ENCODE peak calls at places on chromosomes 3 and 15, in seven cellular contexts. Y, V, D, W, K, E and N are unnamed samples.

GRCh38 chr3:196792771-196793170 is 53.1 kb downstream of the PAK2 start:
- DNase-seq in Y (no peak), V (peak; percentile 36), D (no peak), W (no peak), K (no peak), E (no peak), N (no peak)

GRCh38 chr3:194447161-194447560 is 39.6 kb downstream of the ATP13A3 start:
- DNase-seq in Y (no peak), V (no peak), D (no peak), W (no peak), K (no peak), E (no peak), N (no peak)

GRCh38 chr3:29475305-29475825 is 194.5 kb downstream of the RBMS3 start:
- DNase-seq in Y (no peak), V (no peak), D (no peak), W (no peak), K (no peak), E (no peak), N (no peak)

GRCh38 chr3:182682263-182683229 is 110.8 kb upstream of the ATP11B start:
- DNase-seq in Y (no peak), V (peak; percentile 80), D (peak; percentile 38), W (peak; percentile 2), K (peak; percentile 54), E (peak; percentile 41), N (peak; percentile 73)

GRCh38 chr3:168813261-168813660 is 717.5 kb upstream of the GOLIM4 start:
- DNase-seq in Y (no peak), V (no peak), D (no peak), W (no peak), K (no peak), E (no peak), N (no peak)

GRCh38 chr3:59425942-59426341 is 376.1 kb upstream of the CFAP20DC start:
- DNase-seq in Y (no peak), V (peak; percentile 4), D (no peak), W (no peak), K (no peak), E (peak; percentile 29), N (no peak)

GRCh38 chr3:10454907-10455306 is 50.5 kb downstream of the ATP2B2 start:
- DNase-seq in Y (no peak), V (no peak), D (no peak), W (no peak), K (no peak), E (no peak), N (no peak)

GRCh38 chr15:100516592-100517489 is 11.9 kb downstream of the CERS3 start:
- DNase-seq in Y (no peak), V (no peak), D (no peak), W (no peak), K (no peak), E (no peak), N (no peak)

GRCh38 chr3:58888087-58888486 is 161.7 kb downstream of the CFAP20DC start:
- DNase-seq in Y (no peak), V (no peak), D (no peak), W (no peak), K (no peak), E (no peak), N (no peak)

GRCh38 chr3:42755681-42756578 is 17.1 kb downstream of the CCDC13 start:
- DNase-seq in Y (no peak), V (peak; percentile 56), D (no peak), W (no peak), K (no peak), E (no peak), N (no peak)

GRCh38 chr15:63560741-63561448 is 36.3 kb upstream of the FBXL22 start:
- DNase-seq in Y (no peak), V (no peak), D (no peak), W (no peak), K (no peak), E (no peak), N (no peak)

GRCh38 chr15:58331903-58332675 is 99.7 kb upstream of the LIPC start:
- DNase-seq in Y (peak; percentile 60), V (peak; percentile 95), D (peak; percentile 94), W (peak; percentile 81), K (peak; percentile 76), E (peak; percentile 74), N (peak; percentile 94)

GRCh38 chr15:43225201-43225949 is 4.6 kb upstream of the EPB42 start:
- DNase-seq in Y (peak; percentile 29), V (peak; percentile 84), D (no peak), W (no peak), K (peak; percentile 35), E (no peak), N (peak; percentile 72)

GRCh38 chr3:133535971-133536634 is 37.4 kb upstream of the CDV3 start:
- DNase-seq in Y (no peak), V (peak; percentile 91), D (no peak), W (no peak), K (no peak), E (no peak), N (no peak)

GRCh38 chr15:57610130-57610529 is 18.4 kb downstream of the MYZAP start:
- DNase-seq in Y (peak; percentile 45), V (peak; percentile 24), D (peak; percentile 76), W (no peak), K (no peak), E (no peak), N (no peak)